ENCODE peak calls at places on chromosomes 5 and 9, in seven cellular contexts. One of them, this sample, is unnamed.

GRCh38 chr5:1017056-1017455 is 8.5 kb downstream of the NKD2 start:
- DNase-seq in neural progenitor cell: no peak
- DNase-seq in Peyer's patch: no peak
- DNase-seq in brain microvascular endothelial cell: no peak
- DNase-seq in AG04450: no peak
- DNase-seq in CD8-positive, alpha-beta memory T cell: peak
- DNase-seq in hepatocyte: no peak
- DNase-seq in this sample: no peak

GRCh38 chr5:145934276-145934675 is 2.1 kb upstream of the SH3RF2 start:
- DNase-seq in neural progenitor cell: no peak
- DNase-seq in Peyer's patch: no peak
- DNase-seq in brain microvascular endothelial cell: no peak
- DNase-seq in AG04450: no peak
- DNase-seq in CD8-positive, alpha-beta memory T cell: no peak
- DNase-seq in hepatocyte: no peak
- DNase-seq in this sample: no peak

GRCh38 chr9:75414367-75415160 is 326.2 kb downstream of the OSTF1 start:
- DNase-seq in neural progenitor cell: no peak
- DNase-seq in Peyer's patch: no peak
- DNase-seq in brain microvascular endothelial cell: no peak
- DNase-seq in AG04450: no peak
- DNase-seq in CD8-positive, alpha-beta memory T cell: no peak
- DNase-seq in hepatocyte: peak
- DNase-seq in this sample: no peak

GRCh38 chr5:89437450-89438435 is 554.8 kb upstream of the MEF2C start:
- DNase-seq in neural progenitor cell: no peak
- DNase-seq in Peyer's patch: no peak
- DNase-seq in brain microvascular endothelial cell: peak
- DNase-seq in AG04450: no peak
- DNase-seq in CD8-positive, alpha-beta memory T cell: no peak
- DNase-seq in hepatocyte: no peak
- DNase-seq in this sample: no peak

GRCh38 chr9:72894342-72894741 is 58.5 kb downstream of the ALDH1A1 start:
- DNase-seq in neural progenitor cell: peak
- DNase-seq in Peyer's patch: no peak
- DNase-seq in brain microvascular endothelial cell: peak
- DNase-seq in AG04450: no peak
- DNase-seq in CD8-positive, alpha-beta memory T cell: no peak
- DNase-seq in hepatocyte: no peak
- DNase-seq in this sample: no peak

GRCh38 chr5:150164640-150165039 is 1.9 kb upstream of the CDX1 start:
- DNase-seq in neural progenitor cell: no peak
- DNase-seq in Peyer's patch: peak
- DNase-seq in brain microvascular endothelial cell: no peak
- DNase-seq in AG04450: no peak
- DNase-seq in CD8-positive, alpha-beta memory T cell: no peak
- DNase-seq in hepatocyte: no peak
- DNase-seq in this sample: no peak

GRCh38 chr5:37722236-37723146 is 117.3 kb downstream of the GDNF start:
- DNase-seq in neural progenitor cell: no peak
- DNase-seq in Peyer's patch: no peak
- DNase-seq in brain microvascular endothelial cell: peak
- DNase-seq in AG04450: peak
- DNase-seq in CD8-positive, alpha-beta memory T cell: no peak
- DNase-seq in hepatocyte: peak
- DNase-seq in this sample: no peak

GRCh38 chr5:459562-460412 is 16.8 kb downstream of the EXOC3 start:
- DNase-seq in neural progenitor cell: no peak
- DNase-seq in Peyer's patch: peak
- DNase-seq in brain microvascular endothelial cell: no peak
- DNase-seq in AG04450: no peak
- DNase-seq in CD8-positive, alpha-beta memory T cell: peak
- DNase-seq in hepatocyte: no peak
- DNase-seq in this sample: no peak

GRCh38 chr5:153523196-153523595 is 32.7 kb downstream of the GRIA1 start:
- DNase-seq in neural progenitor cell: no peak
- DNase-seq in Peyer's patch: no peak
- DNase-seq in brain microvascular endothelial cell: peak
- DNase-seq in AG04450: no peak
- DNase-seq in CD8-positive, alpha-beta memory T cell: no peak
- DNase-seq in hepatocyte: no peak
- DNase-seq in this sample: no peak

GRCh38 chr9:69131682-69132081 is 42.4 kb upstream of the TJP2 start:
- DNase-seq in neural progenitor cell: no peak
- DNase-seq in Peyer's patch: peak
- DNase-seq in brain microvascular endothelial cell: peak
- DNase-seq in AG04450: peak
- DNase-seq in CD8-positive, alpha-beta memory T cell: no peak
- DNase-seq in hepatocyte: peak
- DNase-seq in this sample: no peak

GRCh38 chr5:103849934-103850333 is 287.3 kb upstream of the NUDT12 start:
- DNase-seq in neural progenitor cell: no peak
- DNase-seq in Peyer's patch: no peak
- DNase-seq in brain microvascular endothelial cell: peak
- DNase-seq in AG04450: peak
- DNase-seq in CD8-positive, alpha-beta memory T cell: no peak
- DNase-seq in hepatocyte: no peak
- DNase-seq in this sample: no peak

GRCh38 chr5:21184566-21184965 is 1196.6 kb upstream of the CDH18 start:
- DNase-seq in neural progenitor cell: no peak
- DNase-seq in Peyer's patch: no peak
- DNase-seq in brain microvascular endothelial cell: no peak
- DNase-seq in AG04450: no peak
- DNase-seq in CD8-positive, alpha-beta memory T cell: no peak
- DNase-seq in hepatocyte: no peak
- DNase-seq in this sample: no peak

GRCh38 chr5:54217826-54218503 is 92.4 kb downstream of the ARL15 start:
- DNase-seq in neural progenitor cell: peak
- DNase-seq in Peyer's patch: no peak
- DNase-seq in brain microvascular endothelial cell: peak
- DNase-seq in AG04450: peak
- DNase-seq in CD8-positive, alpha-beta memory T cell: no peak
- DNase-seq in hepatocyte: peak
- DNase-seq in this sample: peak

GRCh38 chr9:121699271-121700164 is 48.1 kb downstream of the DAB2IP start:
- DNase-seq in neural progenitor cell: peak
- DNase-seq in Peyer's patch: peak
- DNase-seq in brain microvascular endothelial cell: no peak
- DNase-seq in AG04450: no peak
- DNase-seq in CD8-positive, alpha-beta memory T cell: peak
- DNase-seq in hepatocyte: peak
- DNase-seq in this sample: peak

GRCh38 chr5:113487411-113487778 is 858 bp downstream of the MCC start:
- DNase-seq in neural progenitor cell: peak
- DNase-seq in Peyer's patch: no peak
- DNase-seq in brain microvascular endothelial cell: no peak
- DNase-seq in AG04450: no peak
- DNase-seq in CD8-positive, alpha-beta memory T cell: no peak
- DNase-seq in hepatocyte: peak
- DNase-seq in this sample: no peak

GRCh38 chr5:36073595-36074216 is 7.0 kb upstream of the UGT3A2 start:
- DNase-seq in neural progenitor cell: peak
- DNase-seq in Peyer's patch: no peak
- DNase-seq in brain microvascular endothelial cell: no peak
- DNase-seq in AG04450: no peak
- DNase-seq in CD8-positive, alpha-beta memory T cell: no peak
- DNase-seq in hepatocyte: peak
- DNase-seq in this sample: no peak

GRCh38 chr9:33921967-33922895 is 105.3 kb downstream of the UBE2R2 start:
- DNase-seq in neural progenitor cell: peak
- DNase-seq in Peyer's patch: no peak
- DNase-seq in brain microvascular endothelial cell: peak
- DNase-seq in AG04450: no peak
- DNase-seq in CD8-positive, alpha-beta memory T cell: no peak
- DNase-seq in hepatocyte: peak
- DNase-seq in this sample: no peak

GRCh38 chr5:87132696-87133095 is 135.0 kb upstream of the RASA1 start:
- DNase-seq in neural progenitor cell: no peak
- DNase-seq in Peyer's patch: no peak
- DNase-seq in brain microvascular endothelial cell: no peak
- DNase-seq in AG04450: no peak
- DNase-seq in CD8-positive, alpha-beta memory T cell: no peak
- DNase-seq in hepatocyte: no peak
- DNase-seq in this sample: no peak

GRCh38 chr9:95086564-95086955 is 230.9 kb downstream of the FANCC start:
- DNase-seq in neural progenitor cell: peak
- DNase-seq in Peyer's patch: peak
- DNase-seq in brain microvascular endothelial cell: no peak
- DNase-seq in AG04450: no peak
- DNase-seq in CD8-positive, alpha-beta memory T cell: no peak
- DNase-seq in hepatocyte: no peak
- DNase-seq in this sample: no peak

GRCh38 chr5:157478726-157479125 is 18.7 kb downstream of the NIPAL4 start:
- DNase-seq in neural progenitor cell: no peak
- DNase-seq in Peyer's patch: no peak
- DNase-seq in brain microvascular endothelial cell: no peak
- DNase-seq in AG04450: no peak
- DNase-seq in CD8-positive, alpha-beta memory T cell: no peak
- DNase-seq in hepatocyte: no peak
- DNase-seq in this sample: no peak

DNA sequence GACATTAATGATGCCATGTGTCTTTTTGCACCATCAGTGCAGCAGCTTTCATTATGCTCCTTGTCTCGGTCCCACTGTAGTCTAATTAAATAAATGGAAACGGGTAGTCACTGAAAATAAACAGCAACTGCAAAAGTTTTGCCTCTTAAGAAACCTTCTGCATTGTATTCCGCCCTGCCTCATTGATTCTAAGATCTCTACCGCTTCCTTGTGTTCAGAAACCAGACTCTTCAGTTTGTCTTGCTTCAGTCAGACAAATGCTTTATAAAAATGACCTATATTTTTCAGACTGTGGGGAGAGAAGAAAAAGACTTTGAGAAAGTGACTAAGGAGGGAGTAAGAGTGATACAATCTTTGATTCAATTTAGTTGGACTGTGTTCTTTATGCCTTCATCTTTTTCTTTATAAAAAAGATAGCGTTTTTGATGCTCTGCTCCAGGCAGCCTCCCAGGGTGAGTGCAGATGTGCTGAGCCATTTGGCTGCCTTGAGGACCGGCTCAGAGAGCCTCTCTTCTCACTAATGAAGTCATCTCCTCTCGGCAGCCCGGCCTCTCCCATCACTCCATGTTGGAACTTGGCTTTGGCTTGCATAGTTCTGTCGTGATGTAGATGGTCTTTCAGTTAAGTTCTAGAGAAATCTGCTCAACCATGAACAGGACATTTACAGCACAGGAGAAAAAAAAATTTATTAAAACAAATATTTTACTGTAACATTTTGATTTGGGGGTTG is 4.1 kb upstream of the VCAN start:
- DNase-seq in neural progenitor cell: peak
- DNase-seq in Peyer's patch: no peak
- DNase-seq in brain microvascular endothelial cell: peak
- DNase-seq in AG04450: no peak
- DNase-seq in CD8-positive, alpha-beta memory T cell: no peak
- DNase-seq in hepatocyte: no peak
- DNase-seq in this sample: no peak
- H3K27ac ChIP-seq in neural progenitor cell: no peak
- H3K27ac ChIP-seq in Peyer's patch: no peak
- H3K27ac ChIP-seq in brain microvascular endothelial cell: no peak
- H3K27ac ChIP-seq in AG04450: no peak
- H3K27ac ChIP-seq in CD8-positive, alpha-beta memory T cell: no peak
- H3K27ac ChIP-seq in hepatocyte: no peak
- H3K27ac ChIP-seq in this sample: no peak

GRCh38 chr5:159058928-159059636 is 40.6 kb downstream of the EBF1 start:
- DNase-seq in neural progenitor cell: no peak
- DNase-seq in Peyer's patch: no peak
- DNase-seq in brain microvascular endothelial cell: no peak
- DNase-seq in AG04450: no peak
- DNase-seq in CD8-positive, alpha-beta memory T cell: no peak
- DNase-seq in hepatocyte: no peak
- DNase-seq in this sample: no peak
- H3K27ac ChIP-seq in neural progenitor cell: no peak
- H3K27ac ChIP-seq in Peyer's patch: no peak
- H3K27ac ChIP-seq in brain microvascular endothelial cell: peak
- H3K27ac ChIP-seq in AG04450: no peak
- H3K27ac ChIP-seq in CD8-positive, alpha-beta memory T cell: no peak
- H3K27ac ChIP-seq in hepatocyte: no peak
- H3K27ac ChIP-seq in this sample: peak

GRCh38 chr9:137078701-137079400 is 1.5 kb downstream of the UAP1L1 start:
- DNase-seq in neural progenitor cell: peak
- DNase-seq in Peyer's patch: no peak
- DNase-seq in brain microvascular endothelial cell: no peak
- DNase-seq in AG04450: no peak
- DNase-seq in CD8-positive, alpha-beta memory T cell: no peak
- DNase-seq in hepatocyte: no peak
- DNase-seq in this sample: no peak

GRCh38 chr9:137076636-137077009 is 694 bp upstream of the UAP1L1 start:
- DNase-seq in neural progenitor cell: no peak
- DNase-seq in Peyer's patch: no peak
- DNase-seq in brain microvascular endothelial cell: no peak
- DNase-seq in AG04450: no peak
- DNase-seq in CD8-positive, alpha-beta memory T cell: no peak
- DNase-seq in hepatocyte: no peak
- DNase-seq in this sample: no peak

GRCh38 chr9:137077010-137077747 is at the start of gene UAP1L1:
- DNase-seq in neural progenitor cell: peak
- DNase-seq in Peyer's patch: peak
- DNase-seq in brain microvascular endothelial cell: no peak
- DNase-seq in AG04450: no peak
- DNase-seq in CD8-positive, alpha-beta memory T cell: peak
- DNase-seq in hepatocyte: peak
- DNase-seq in this sample: peak

GRCh38 chr9:137079401-137079787 is 2.1 kb downstream of the UAP1L1 start:
- DNase-seq in neural progenitor cell: no peak
- DNase-seq in Peyer's patch: no peak
- DNase-seq in brain microvascular endothelial cell: no peak
- DNase-seq in AG04450: no peak
- DNase-seq in CD8-positive, alpha-beta memory T cell: no peak
- DNase-seq in hepatocyte: no peak
- DNase-seq in this sample: no peak

GRCh38 chr9:137077758-137078693 is 709 bp downstream of the UAP1L1 start:
- DNase-seq in neural progenitor cell: peak
- DNase-seq in Peyer's patch: no peak
- DNase-seq in brain microvascular endothelial cell: no peak
- DNase-seq in AG04450: no peak
- DNase-seq in CD8-positive, alpha-beta memory T cell: peak
- DNase-seq in hepatocyte: no peak
- DNase-seq in this sample: no peak
- H3K27ac ChIP-seq in neural progenitor cell: no peak
- H3K27ac ChIP-seq in Peyer's patch: peak
- H3K27ac ChIP-seq in brain microvascular endothelial cell: no peak
- H3K27ac ChIP-seq in AG04450: no peak
- H3K27ac ChIP-seq in CD8-positive, alpha-beta memory T cell: no peak
- H3K27ac ChIP-seq in hepatocyte: no peak
- H3K27ac ChIP-seq in this sample: peak

GRCh38 chr9:82745919-82746318 is 317.0 kb downstream of the RASEF start:
- DNase-seq in neural progenitor cell: no peak
- DNase-seq in Peyer's patch: no peak
- DNase-seq in brain microvascular endothelial cell: no peak
- DNase-seq in AG04450: no peak
- DNase-seq in CD8-positive, alpha-beta memory T cell: no peak
- DNase-seq in hepatocyte: no peak
- DNase-seq in this sample: no peak

DNA sequence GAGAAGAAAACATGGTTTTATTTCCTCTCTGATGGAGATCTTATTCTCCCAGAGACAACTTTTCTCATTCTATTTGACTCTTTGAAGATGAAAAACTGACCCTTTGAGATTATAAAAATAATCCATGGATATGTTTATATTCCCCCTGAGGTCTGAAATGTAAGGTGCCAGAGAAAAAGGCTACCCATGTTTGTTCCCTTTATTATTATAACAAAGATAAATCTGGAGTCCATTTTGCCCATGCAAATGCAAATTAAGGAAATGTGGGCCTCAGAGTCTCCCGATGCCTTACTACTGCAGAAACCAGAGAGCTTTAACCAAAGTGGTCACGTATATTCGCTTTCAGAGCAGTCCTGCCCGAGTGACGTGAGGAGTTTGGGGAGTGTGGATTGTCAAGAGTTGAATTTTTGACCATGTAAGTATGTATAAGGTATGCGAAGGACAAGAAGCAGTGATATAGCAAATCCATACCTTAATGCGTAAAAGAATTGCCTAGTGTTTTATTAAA is 312.5 kb downstream of the RASEF start:
- DNase-seq in neural progenitor cell: no peak
- DNase-seq in Peyer's patch: no peak
- DNase-seq in brain microvascular endothelial cell: no peak
- DNase-seq in AG04450: no peak
- DNase-seq in CD8-positive, alpha-beta memory T cell: no peak
- DNase-seq in hepatocyte: no peak
- DNase-seq in this sample: no peak
- H3K27ac ChIP-seq in neural progenitor cell: no peak
- H3K27ac ChIP-seq in Peyer's patch: no peak
- H3K27ac ChIP-seq in brain microvascular endothelial cell: no peak
- H3K27ac ChIP-seq in AG04450: no peak
- H3K27ac ChIP-seq in CD8-positive, alpha-beta memory T cell: no peak
- H3K27ac ChIP-seq in hepatocyte: no peak
- H3K27ac ChIP-seq in this sample: no peak